ENCODE peak calls at places on chromosomes 12 and 14, in four cellular contexts. I is fibroblast of lung, E is SJSA1, B is heart right ventricle. U is an unnamed sample.

GRCh38 chr12:119699199-119699765 is 31.3 kb downstream of the PRKAB1 start:
- DNase-seq in I (no peak), E (no peak), B (no peak), U (peak; percentile 91)

GRCh38 chr12:48781750-48782456 is 7.0 kb downstream of the ADCY6 start:
- DNase-seq in I (no peak), E (no peak), B (no peak), U (no peak)

GRCh38 chr12:109475993-109476806 is 900 bp downstream of the KCTD10 start:
- DNase-seq in I (peak; percentile 26), E (peak; percentile 97), B (no peak), U (no peak)

GRCh38 chr14:64954491-64955240 is 12.1 kb upstream of the GPX2 start:
- DNase-seq in I (no peak), E (no peak), B (no peak), U (no peak)

GRCh38 chr12:2970744-2971143 is 11.5 kb downstream of the TEAD4 start:
- DNase-seq in I (no peak), E (no peak), B (no peak), U (no peak)

GRCh38 chr14:89576960-89577359 is 159.9 kb upstream of the FOXN3 start:
- DNase-seq in I (peak; percentile 10), E (no peak), B (no peak), U (no peak)

GRCh38 chr14:79586401-79586800 is 624.9 kb downstream of the DIO2 start:
- DNase-seq in I (no peak), E (no peak), B (no peak), U (no peak)

GRCh38 chr12:32466986-32467711 is 67.8 kb downstream of the FGD4 start:
- DNase-seq in I (no peak), E (no peak), B (no peak), U (no peak)

GRCh38 chr12:129016159-129016558 is 162.9 kb downstream of the GLT1D1 start:
- DNase-seq in I (no peak), E (no peak), B (no peak), U (no peak)

GRCh38 chr12:47904647-47905312 is at the start of gene VDR:
- DNase-seq in I (peak; percentile 63), E (peak; percentile 76), B (peak; percentile 45), U (peak; percentile 68)

GRCh38 chr14:80136358-80136757 is 74.9 kb downstream of the DIO2 start:
- DNase-seq in I (peak; percentile 15), E (no peak), B (no peak), U (no peak)

GRCh38 chr14:57974896-57975295 is 109.0 kb upstream of the SLC35F4 start:
- DNase-seq in I (no peak), E (no peak), B (no peak), U (no peak)

GRCh38 chr14:104591506-104592291 is 12.1 kb downstream of the C14orf180 start:
- DNase-seq in I (no peak), E (no peak), B (no peak), U (no peak)

GRCh38 chr12:128524439-128524838 is 257.5 kb downstream of the TMEM132C start:
- DNase-seq in I (no peak), E (no peak), B (no peak), U (no peak)

GRCh38 chr14:77086017-77086727 is 11.9 kb upstream of the CIPC start:
- DNase-seq in I (peak; percentile 72), E (no peak), B (no peak), U (no peak)

GRCh38 chr12:90290980-90291975 is 582.6 kb upstream of the ATP2B1 start:
- DNase-seq in I (no peak), E (no peak), B (peak; percentile 11), U (no peak)

GRCh38 chr14:71203306-71203705 is 296.0 kb downstream of the PCNX1 start:
- DNase-seq in I (peak; percentile 67), E (no peak), B (no peak), U (no peak)

GRCh38 chr12:116773276-116773731 is 35.2 kb downstream of the RNFT2 start:
- DNase-seq in I (no peak), E (no peak), B (no peak), U (no peak)

GRCh38 chr12:46390881-46391280 is 18.3 kb upstream of the SLC38A2 start:
- DNase-seq in I (no peak), E (no peak), B (no peak), U (no peak)

GRCh38 chr12:86712425-86712843 is 456.2 kb upstream of the MGAT4C start:
- DNase-seq in I (peak; percentile 99), E (peak; percentile 45), B (no peak), U (peak; percentile 12)

GRCh38 chr12:110001596-110001995 is 2.4 kb downstream of the ANKRD13A start:
- DNase-seq in I (peak; percentile 96), E (peak; percentile 68), B (no peak), U (peak; percentile 62)

GRCh38 chr12:19457561-19457960 is 18.3 kb downstream of the AEBP2 start:
- DNase-seq in I (no peak), E (no peak), B (no peak), U (no peak)

GRCh38 chr12:24852420-24852819 is 96.5 kb downstream of the BCAT1 start:
- DNase-seq in I (no peak), E (no peak), B (no peak), U (no peak)

GRCh38 chr12:49264466-49264872 is 413 bp upstream of the TUBA1C start:
- DNase-seq in I (peak; percentile 54), E (no peak), B (no peak), U (no peak)

GRCh38 chr12:58961166-58961565 is 40.9 kb upstream of the LRIG3 start:
- DNase-seq in I (no peak), E (no peak), B (no peak), U (no peak)

GRCh38 chr12:103785243-103786031 is 55.6 kb downstream of the NT5DC3 start:
- DNase-seq in I (peak; percentile 42), E (no peak), B (no peak), U (no peak)

GRCh38 chr14:50363734-50364113 is 33.0 kb downstream of the CDKL1 start:
- DNase-seq in I (no peak), E (no peak), B (no peak), U (peak; percentile 34)

GRCh38 chr12:72271741-72272661 is at the start of gene TRHDE:
- DNase-seq in I (peak; percentile 79), E (peak; percentile 62), B (peak; percentile 7), U (peak; percentile 73)

GRCh38 chr12:103632554-103633216 is 45.6 kb downstream of the STAB2 start:
- DNase-seq in I (no peak), E (peak; percentile 77), B (no peak), U (peak; percentile 45)

GRCh38 chr14:100981808-100982207 is 78.3 kb upstream of the RTL1 start:
- DNase-seq in I (peak; percentile 78), E (no peak), B (no peak), U (no peak)

GRCh38 chr12:56081393-56082347 is 1.7 kb downstream of the ERBB3 start:
- DNase-seq in I (no peak), E (no peak), B (no peak), U (no peak)

U was measured in MG63.